ENCODE peak calls at places on chromosomes 16 and 17, in four cellular contexts. G, X, P and Z are unnamed samples.

GRCh38 chr16:88003316-88003715 is 52.1 kb downstream of the BANP start:
- DNase-seq in G (no peak), P (no peak), X (no peak), Z (no peak)

GRCh38 chr16:30977502-30977901 is 7.5 kb upstream of the HSD3B7 start:
- DNase-seq in P (no peak), X (peak), G (no peak), Z (no peak)

GRCh38 chr17:45098869-45099616 is 33.3 kb downstream of the PLCD3 start:
- DNase-seq in P (peak), X (peak), G (peak), Z (peak)

GRCh38 chr16:50814541-50814940 is 72.7 kb downstream of the CYLD start:
- DNase-seq in P (no peak), G (no peak), X (no peak), Z (no peak)

GRCh38 chr16:49521706-49522325 is 148.2 kb downstream of the C16orf78 start:
- DNase-seq in P (no peak), G (no peak), X (no peak), Z (no peak)

GRCh38 chr17:55577687-55578086 is 66.4 kb upstream of the SMIM36 start:
- DNase-seq in X (no peak), P (peak), G (no peak), Z (no peak)

GRCh38 chr17:75641343-75641742 is 8.1 kb downstream of the SMIM5 start:
- DNase-seq in G (no peak), X (no peak), P (no peak), Z (no peak)

GRCh38 chr16:84237994-84238750 is 1.6 kb downstream of the KCNG4 start:
- DNase-seq in X (no peak), G (no peak), P (no peak), Z (no peak)

GRCh38 chr17:50946223-50946890 is 80.2 kb upstream of the TOB1 start:
- DNase-seq in G (no peak), P (peak), X (peak), Z (no peak)

GRCh38 chr16:16096161-16096857 is 127.0 kb downstream of the ABCC6 start:
- DNase-seq in P (peak), X (no peak), G (no peak), Z (no peak)

GRCh38 chr17:40091691-40092397 is 8.5 kb downstream of the NR1D1 start:
- DNase-seq in X (peak), P (peak), G (no peak), Z (no peak)

GRCh38 chr16:73015612-73016487 is 32.1 kb downstream of the ZFHX3 start:
- DNase-seq in X (no peak), P (no peak), G (no peak), Z (peak)

GRCh38 chr17:80692931-80693467 is 148.4 kb downstream of the RPTOR start:
- DNase-seq in X (no peak), P (no peak), G (no peak), Z (no peak)

GRCh38 chr16:19559242-19559910 is 3.9 kb downstream of the VPS35L start:
- DNase-seq in P (no peak), X (no peak), G (no peak), Z (peak)
- TF ChIP-seq CTCF in P (peak), X (peak), G (peak), Z (peak)

DNA sequence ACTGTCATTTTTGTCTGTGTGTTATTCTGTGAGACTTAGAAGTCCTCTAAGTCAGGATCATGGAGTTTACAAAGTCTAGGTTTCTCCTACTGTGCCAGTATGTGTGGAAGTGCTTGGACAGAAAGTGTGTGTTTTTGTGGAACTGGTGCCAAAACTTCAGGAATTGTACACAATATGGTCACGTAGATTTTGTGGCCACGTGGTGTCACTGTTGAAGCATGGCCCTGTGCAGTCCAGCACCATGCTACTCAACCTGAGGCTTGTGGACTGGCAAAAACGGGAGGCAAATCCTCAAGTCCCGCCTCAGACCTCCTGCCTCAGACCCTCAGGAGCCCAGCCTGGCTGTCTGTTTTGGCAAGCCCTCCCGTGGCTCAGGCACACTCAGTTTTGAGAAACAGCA is 16.7 kb upstream of the ALKBH5 start:
- DNase-seq in P (no peak), G (no peak), X (no peak), Z (no peak)
- TF ChIP-seq CTCF in P (no peak), G (no peak), X (no peak), Z (peak)

GRCh38 chr16:56855936-56856335 is 9.1 kb upstream of the SLC12A3 start:
- DNase-seq in P (no peak), X (no peak), G (no peak), Z (no peak)

GRCh38 chr16:56856876-56857447 is 8.0 kb upstream of the SLC12A3 start:
- DNase-seq in P (no peak), G (no peak), X (no peak), Z (no peak)

GRCh38 chr16:56852968-56853367 is 12.0 kb upstream of the SLC12A3 start:
- DNase-seq in G (no peak), P (no peak), X (no peak), Z (no peak)

GRCh38 chr16:56852401-56852730 is 12.6 kb upstream of the SLC12A3 start:
- DNase-seq in G (no peak), P (no peak), X (no peak), Z (no peak)

DNA sequence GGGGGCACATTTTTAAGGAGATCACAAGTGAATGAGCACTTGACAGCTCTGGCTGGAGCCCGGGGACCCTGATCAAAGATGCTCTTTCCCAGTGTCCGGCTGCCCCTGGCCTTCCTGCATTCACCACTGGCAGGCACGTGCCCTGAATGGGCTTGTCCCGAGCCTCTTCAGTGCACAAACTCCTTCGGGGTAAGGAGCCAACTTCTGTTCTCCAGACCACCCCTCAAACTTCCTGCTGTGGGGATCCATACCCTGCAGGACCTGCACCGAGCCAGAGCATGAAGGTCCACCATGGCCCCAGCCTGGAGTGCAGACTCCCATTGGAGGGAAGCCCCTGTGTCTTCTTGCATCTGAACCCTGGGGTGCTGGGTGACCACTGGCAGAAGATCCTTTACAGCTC is 9.8 kb upstream of the SLC12A3 start:
- DNase-seq in G (no peak), X (no peak), P (no peak), Z (no peak)
- TF ChIP-seq CTCF in G (no peak), X (no peak), P (no peak), Z (no peak)

GRCh38 chr16:47622666-47623176 is 161.6 kb downstream of the PHKB start:
- DNase-seq in X (no peak), P (no peak), G (no peak), Z (no peak)
- TF ChIP-seq CTCF in X (no peak), P (no peak), G (no peak), Z (no peak)

GRCh38 chr17:19718613-19719364 is 2.4 kb upstream of the SLC47A2 start:
- DNase-seq in X (peak), G (no peak), P (no peak), Z (no peak)
- TF ChIP-seq CTCF in X (peak), G (no peak), P (no peak), Z (peak)

DNA sequence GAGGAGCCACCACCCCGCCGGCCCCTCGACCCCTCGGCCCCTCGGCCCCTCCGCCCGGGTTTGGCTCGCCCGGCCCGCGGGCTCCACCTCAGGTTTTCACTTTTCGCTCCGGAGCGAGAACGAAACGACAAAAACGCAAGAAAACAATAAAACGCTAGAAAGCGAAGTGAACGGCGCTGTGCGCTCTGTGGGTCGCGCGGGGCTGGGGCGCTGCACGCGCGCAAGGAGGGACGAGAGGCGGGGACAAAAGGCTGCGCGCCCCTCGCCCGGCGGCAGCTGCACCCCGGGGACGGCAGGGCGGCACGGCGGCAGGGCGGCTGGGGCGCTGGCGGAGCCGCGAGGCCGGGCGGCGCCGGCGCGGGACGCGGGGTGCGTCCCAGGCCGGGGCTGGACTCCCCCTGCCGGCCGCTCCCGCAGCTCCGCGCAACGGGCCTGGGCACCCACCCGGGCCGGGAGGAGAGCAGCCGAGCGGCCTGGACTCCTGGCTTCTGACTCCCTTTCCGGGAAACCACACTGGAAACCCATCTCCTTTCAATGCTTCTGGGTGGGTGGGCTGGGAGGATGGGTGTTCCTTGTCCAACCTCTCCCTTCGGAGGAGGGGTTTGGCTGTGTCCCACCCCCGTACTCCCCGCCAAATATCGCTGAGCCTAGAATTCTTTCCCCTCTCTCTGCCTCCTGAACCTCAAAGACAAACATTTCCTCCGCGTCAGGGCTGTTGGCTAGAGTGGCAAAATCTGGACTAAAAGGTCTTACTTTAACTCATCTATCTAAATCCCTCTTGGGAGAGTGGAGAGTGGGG is 9.9 kb downstream of the TBX2 start:
- DNase-seq in G (peak), X (peak), P (peak), Z (peak)
- TF ChIP-seq CTCF in G (peak), X (peak), P (no peak), Z (peak)

DNA sequence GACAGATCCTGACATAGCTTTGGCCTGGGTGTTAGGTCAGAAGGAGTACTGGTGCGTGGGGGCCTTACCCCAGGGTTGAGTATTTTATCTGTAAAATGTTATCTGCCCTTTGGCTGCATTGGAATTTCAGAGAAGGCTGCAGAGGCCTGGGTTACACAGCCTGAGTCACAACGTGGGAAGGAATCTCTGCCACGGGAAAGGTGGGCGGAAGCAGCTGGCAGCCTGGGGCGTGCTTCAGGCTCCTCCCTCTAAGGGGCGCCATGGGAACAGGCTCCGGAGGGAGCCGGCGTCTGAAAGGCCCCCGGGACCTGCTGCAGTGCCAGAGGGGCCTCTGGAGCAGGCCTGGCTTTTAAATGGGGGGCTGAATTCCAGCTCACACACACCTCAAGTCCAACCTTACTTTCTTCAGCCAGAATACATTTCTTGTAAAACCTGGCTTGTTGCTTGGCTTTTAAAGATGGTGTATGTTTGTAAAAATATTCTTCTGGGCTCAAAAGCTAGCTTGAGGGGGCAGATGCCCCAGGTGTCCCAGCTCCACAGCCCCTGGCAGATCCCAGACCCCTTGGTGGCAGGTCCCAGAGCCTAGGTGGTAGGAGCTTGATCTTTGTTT is 142.2 kb downstream of the RAB11FIP4 start:
- DNase-seq in X (peak), G (no peak), P (peak), Z (no peak)
- TF ChIP-seq CTCF in X (peak), G (peak), P (no peak), Z (peak)

GRCh38 chr17:1000597-1001490 is 3.9 kb downstream of the TIMM22 start:
- DNase-seq in P (no peak), G (no peak), X (no peak), Z (no peak)

GRCh38 chr17:1003633-1003971 is 6.7 kb downstream of the TIMM22 start:
- DNase-seq in P (no peak), G (no peak), X (no peak), Z (no peak)

GRCh38 chr17:1002771-1003555 is 6.0 kb downstream of the TIMM22 start:
- DNase-seq in P (no peak), G (no peak), X (no peak), Z (no peak)

GRCh38 chr17:1001640-1002411 is 4.9 kb downstream of the TIMM22 start:
- DNase-seq in X (no peak), G (no peak), P (no peak), Z (no peak)

DNA sequence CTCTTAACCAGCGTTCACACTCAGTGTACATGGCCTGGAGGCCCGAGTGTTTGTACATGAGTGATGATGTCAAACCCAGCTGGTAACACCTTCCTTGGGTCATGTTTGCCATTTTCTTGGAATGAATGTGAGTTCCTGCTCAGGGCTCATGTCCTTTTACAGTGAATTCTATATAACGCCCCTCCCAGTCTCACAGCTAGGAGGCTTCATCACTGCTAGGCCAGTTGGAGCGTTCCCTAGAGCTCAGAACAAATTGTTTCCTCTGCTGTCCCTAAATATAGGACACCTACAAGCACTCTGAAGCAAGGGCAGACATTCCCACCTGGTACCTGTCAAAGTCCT is 5.5 kb downstream of the TIMM22 start:
- DNase-seq in X (no peak), P (no peak), G (no peak), Z (no peak)
- TF ChIP-seq CTCF in X (no peak), P (no peak), G (peak), Z (no peak)

GRCh38 chr16:57694556-57695377 is at the start of gene DRC7:
- DNase-seq in X (peak), G (no peak), P (no peak), Z (peak)

GRCh38 chr16:57692636-57693035 is 2.0 kb upstream of the DRC7 start:
- DNase-seq in P (no peak), X (no peak), G (no peak), Z (no peak)

GRCh38 chr16:57695378-57696054 is 910 bp downstream of the DRC7 start:
- DNase-seq in X (no peak), P (no peak), G (no peak), Z (no peak)

GRCh38 chr16:57694191-57694555 is 433 bp upstream of the DRC7 start:
- DNase-seq in X (no peak), G (no peak), P (no peak), Z (no peak)

DNA sequence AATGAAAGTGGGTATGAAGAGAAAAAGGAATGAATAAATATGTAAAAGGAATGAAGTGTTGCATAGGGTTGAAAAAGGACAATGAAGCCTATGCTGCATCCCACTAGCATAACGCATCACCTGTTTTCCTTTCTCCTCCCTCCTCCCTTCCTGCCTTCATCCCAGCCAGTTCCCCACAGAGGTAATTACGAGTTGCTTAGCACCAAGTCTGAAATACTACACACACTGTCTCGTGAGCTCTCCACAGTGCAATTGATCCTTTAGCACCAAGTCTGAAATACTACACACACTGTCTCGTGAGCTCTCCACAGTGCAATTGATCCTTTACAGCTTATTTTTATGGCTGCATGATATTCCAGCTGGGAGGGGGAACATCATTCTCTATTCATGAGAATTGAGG is 1.1 kb upstream of the DRC7 start:
- DNase-seq in G (no peak), P (no peak), X (no peak), Z (no peak)
- TF ChIP-seq CTCF in G (no peak), P (no peak), X (no peak), Z (no peak)

GRCh38 chr17:73011016-73011486 is 81.4 kb downstream of the SLC39A11 start:
- DNase-seq in G (no peak), X (no peak), P (no peak), Z (no peak)

GRCh38 chr17:73013299-73013698 is 79.2 kb downstream of the SLC39A11 start:
- DNase-seq in P (no peak), X (no peak), G (no peak), Z (no peak)

GRCh38 chr17:73015722-73016276 is 76.7 kb downstream of the SLC39A11 start:
- DNase-seq in X (no peak), P (no peak), G (no peak), Z (no peak)

GRCh38 chr17:73017653-73018052 is 74.8 kb downstream of the SLC39A11 start:
- DNase-seq in X (no peak), G (no peak), P (no peak), Z (no peak)

GRCh38 chr17:73013816-73014663 is 78.4 kb downstream of the SLC39A11 start:
- DNase-seq in G (no peak), P (no peak), X (no peak), Z (no peak)
- TF ChIP-seq CTCF in G (no peak), P (no peak), X (no peak), Z (no peak)